ENCODE peak calls at places on chromosomes 13 and 19, in ten cellular contexts. A is cardiac muscle cell; X is AG04450; R is DMS153; K is CD8-positive, alpha-beta memory T cell; J is hippocampal formation; N is anterior cingulate cortex; Z is activated CD4-positive, alpha-beta T cell treated with anti-CD3 and anti-CD28 coated beads for 48 hours; B is T-helper 2 cell; E is CD4-positive, alpha-beta T cell. D is an unnamed sample.

GRCh38 chr13:97289514-97290298 is 67.6 kb downstream of the MBNL2 start:
- DNase-seq in X (no peak), N (no peak), E (no peak), J (no peak), A (no peak), R (no peak), Z (no peak), B (no peak), K (no peak), D (peak)

GRCh38 chr19:32976223-32976805 is 4.3 kb downstream of the FAAP24 start:
- DNase-seq in Z (peak), E (peak), B (peak), A (peak), X (no peak), N (no peak), J (peak), K (peak), R (peak), D (peak)

GRCh38 chr19:44625531-44626066 is 12.2 kb downstream of the IGSF23 start:
- DNase-seq in B (no peak), J (no peak), R (no peak), E (no peak), Z (no peak), K (no peak), A (no peak), X (no peak), N (no peak), D (no peak)

GRCh38 chr13:48502601-48503319 is 30.1 kb downstream of the RCBTB2 start:
- DNase-seq in E (no peak), X (no peak), K (no peak), R (no peak), B (peak), Z (no peak), J (no peak), N (no peak), A (no peak), D (no peak)

GRCh38 chr19:41588497-41589209 is 12.7 kb downstream of the CEACAM21 start:
- DNase-seq in Z (peak), E (no peak), A (peak), J (no peak), B (peak), N (no peak), X (no peak), R (no peak), K (no peak), D (no peak)

GRCh38 chr19:2167896-2168618 is 4.3 kb downstream of the DOT1L start:
- DNase-seq in Z (no peak), E (no peak), A (peak), B (no peak), X (no peak), R (no peak), N (no peak), K (no peak), J (no peak), D (no peak)

GRCh38 chr19:47419037-47419783 is at the start of gene MEIS3:
- DNase-seq in N (no peak), A (peak), J (no peak), Z (no peak), K (no peak), R (no peak), B (no peak), X (no peak), E (no peak), D (no peak)

GRCh38 chr19:49113762-49114629 is at the start of gene LIN7B:
- DNase-seq in N (no peak), K (peak), R (peak), J (peak), A (peak), X (no peak), E (peak), B (peak), Z (peak), D (no peak)

GRCh38 chr13:30868806-30869470 is 37.1 kb upstream of the MEDAG start:
- DNase-seq in E (no peak), X (no peak), Z (no peak), R (no peak), K (no peak), B (no peak), N (no peak), J (no peak), A (no peak), D (no peak)